ENCODE peak calls at places on chromosome 7, in six cellular contexts. One of them, this sample, is unnamed. For H3K4me1, the result is how much of the 10 kb centered on the place peaks cover.

GRCh38 chr7:148662646-148663045 is 36.1 kb upstream of the CUL1 start:
- DNase-seq in GM12878: no peak
- DNase-seq in heart right ventricle: no peak
- DNase-seq in HCT116: no peak
- DNase-seq in Panc1: no peak
- DNase-seq in esophagus muscularis mucosa: no peak
- DNase-seq in this sample: no peak

GRCh38 chr7:40310213-40310612 is 175.4 kb downstream of the SUGCT start:
- DNase-seq in GM12878: no peak
- DNase-seq in heart right ventricle: no peak
- DNase-seq in HCT116: no peak
- DNase-seq in Panc1: no peak
- DNase-seq in esophagus muscularis mucosa: no peak
- DNase-seq in this sample: no peak

GRCh38 chr7:148883233-148884048 is 650 bp downstream of the EZH2 start:
- DNase-seq in GM12878: no peak
- DNase-seq in heart right ventricle: peak
- DNase-seq in HCT116: no peak
- DNase-seq in Panc1: peak
- DNase-seq in esophagus muscularis mucosa: no peak
- DNase-seq in this sample: no peak

GRCh38 chr7:69837387-69838068 is 239.3 kb downstream of the AUTS2 start:
- DNase-seq in GM12878: no peak
- DNase-seq in heart right ventricle: no peak
- DNase-seq in HCT116: no peak
- DNase-seq in Panc1: no peak
- DNase-seq in esophagus muscularis mucosa: peak
- DNase-seq in this sample: no peak

GRCh38 chr7:55770778-55771177 is 91.8 kb downstream of the SEPTIN14 start:
- DNase-seq in GM12878: no peak
- DNase-seq in heart right ventricle: no peak
- DNase-seq in HCT116: no peak
- DNase-seq in Panc1: no peak
- DNase-seq in esophagus muscularis mucosa: no peak
- DNase-seq in this sample: no peak

GRCh38 chr7:2259480-2259879 is 17.5 kb downstream of the NUDT1 start:
- DNase-seq in GM12878: no peak
- DNase-seq in heart right ventricle: no peak
- DNase-seq in HCT116: no peak
- DNase-seq in Panc1: no peak
- DNase-seq in esophagus muscularis mucosa: no peak
- DNase-seq in this sample: no peak

GRCh38 chr7:55641273-55641691 is 69.0 kb upstream of the VOPP1 start:
- DNase-seq in GM12878: peak
- DNase-seq in heart right ventricle: peak
- DNase-seq in HCT116: peak
- DNase-seq in Panc1: peak
- DNase-seq in esophagus muscularis mucosa: no peak
- DNase-seq in this sample: peak

GRCh38 chr7:47672966-47673365 is 91.1 kb upstream of the TNS3 start:
- DNase-seq in GM12878: no peak
- DNase-seq in heart right ventricle: no peak
- DNase-seq in HCT116: no peak
- DNase-seq in Panc1: no peak
- DNase-seq in esophagus muscularis mucosa: no peak
- DNase-seq in this sample: no peak

GRCh38 chr7:83326223-83326622 is 163.5 kb upstream of the PCLO start:
- DNase-seq in GM12878: no peak
- DNase-seq in heart right ventricle: no peak
- DNase-seq in HCT116: no peak
- DNase-seq in Panc1: no peak
- DNase-seq in esophagus muscularis mucosa: no peak
- DNase-seq in this sample: no peak

GRCh38 chr7:43679210-43680068 is 49.9 kb downstream of the COA1 start:
- DNase-seq in GM12878: peak
- DNase-seq in heart right ventricle: no peak
- DNase-seq in HCT116: no peak
- DNase-seq in Panc1: no peak
- DNase-seq in esophagus muscularis mucosa: no peak
- DNase-seq in this sample: no peak

GRCh38 chr7:111746950-111747349 is 184.7 kb upstream of the IMMP2L start:
- DNase-seq in GM12878: no peak
- DNase-seq in heart right ventricle: no peak
- DNase-seq in HCT116: no peak
- DNase-seq in Panc1: no peak
- DNase-seq in esophagus muscularis mucosa: no peak
- DNase-seq in this sample: no peak

GRCh38 chr7:1665721-1666250 is 4.3 kb upstream of the ELFN1 start:
- DNase-seq in GM12878: no peak
- DNase-seq in heart right ventricle: peak
- DNase-seq in HCT116: no peak
- DNase-seq in Panc1: no peak
- DNase-seq in esophagus muscularis mucosa: no peak
- DNase-seq in this sample: no peak

GRCh38 chr7:104397442-104397841 is 69.0 kb downstream of the LHFPL3 start:
- DNase-seq in GM12878: no peak
- DNase-seq in heart right ventricle: no peak
- DNase-seq in HCT116: no peak
- DNase-seq in Panc1: no peak
- DNase-seq in esophagus muscularis mucosa: no peak
- DNase-seq in this sample: no peak

GRCh38 chr7:91759205-91759863 is 121.2 kb downstream of the MTERF1 start:
- DNase-seq in GM12878: no peak
- DNase-seq in heart right ventricle: no peak
- DNase-seq in HCT116: no peak
- DNase-seq in Panc1: peak
- DNase-seq in esophagus muscularis mucosa: no peak
- DNase-seq in this sample: peak

GRCh38 chr7:4091767-4092166 is 590.3 kb upstream of the FOXK1 start:
- DNase-seq in GM12878: no peak
- DNase-seq in heart right ventricle: no peak
- DNase-seq in HCT116: no peak
- DNase-seq in Panc1: no peak
- DNase-seq in esophagus muscularis mucosa: no peak
- DNase-seq in this sample: peak

GRCh38 chr7:2002561-2003450 is 229.9 kb downstream of the MAD1L1 start:
- DNase-seq in GM12878: no peak
- DNase-seq in heart right ventricle: no peak
- DNase-seq in HCT116: no peak
- DNase-seq in Panc1: no peak
- DNase-seq in esophagus muscularis mucosa: no peak
- DNase-seq in this sample: no peak

GRCh38 chr7:2106920-2107319 is 125.8 kb downstream of the MAD1L1 start:
- DNase-seq in GM12878: no peak
- DNase-seq in heart right ventricle: peak
- DNase-seq in HCT116: no peak
- DNase-seq in Panc1: no peak
- DNase-seq in esophagus muscularis mucosa: no peak
- DNase-seq in this sample: peak

GRCh38 chr7:141057788-141058187 is 16.1 kb upstream of the TMEM178B start:
- DNase-seq in GM12878: no peak
- DNase-seq in heart right ventricle: no peak
- DNase-seq in HCT116: no peak
- DNase-seq in Panc1: no peak
- DNase-seq in esophagus muscularis mucosa: no peak
- DNase-seq in this sample: no peak
- H3K27ac ChIP-seq in GM12878: no peak
- H3K27ac ChIP-seq in heart right ventricle: no peak
- H3K27ac ChIP-seq in HCT116: no peak
- H3K27ac ChIP-seq in Panc1: no peak
- H3K27ac ChIP-seq in esophagus muscularis mucosa: no peak
- H3K27ac ChIP-seq in this sample: no peak

GRCh38 chr7:7312323-7312722 is 130.0 kb downstream of the C1GALT1 start:
- DNase-seq in GM12878: no peak
- DNase-seq in heart right ventricle: no peak
- DNase-seq in HCT116: no peak
- DNase-seq in Panc1: no peak
- DNase-seq in esophagus muscularis mucosa: no peak
- DNase-seq in this sample: no peak
- H3K4me1 ChIP-seq in GM12878: under half
- H3K4me1 ChIP-seq in heart right ventricle: under half
- H3K4me1 ChIP-seq in HCT116: under half
- H3K4me1 ChIP-seq in Panc1: under half
- H3K4me1 ChIP-seq in esophagus muscularis mucosa: under half
- H3K4me1 ChIP-seq in this sample: under half

GRCh38 chr7:116500071-116500853 is 724 bp downstream of the CAV2 start:
- DNase-seq in GM12878: no peak
- DNase-seq in heart right ventricle: peak
- DNase-seq in HCT116: no peak
- DNase-seq in Panc1: no peak
- DNase-seq in esophagus muscularis mucosa: no peak
- DNase-seq in this sample: peak
- TF ChIP-seq CTCF in GM12878: no peak
- TF ChIP-seq CTCF in heart right ventricle: no peak
- TF ChIP-seq CTCF in HCT116: no peak
- TF ChIP-seq CTCF in Panc1: no peak
- TF ChIP-seq CTCF in esophagus muscularis mucosa: no peak
- TF ChIP-seq CTCF in this sample: no peak

DNA sequence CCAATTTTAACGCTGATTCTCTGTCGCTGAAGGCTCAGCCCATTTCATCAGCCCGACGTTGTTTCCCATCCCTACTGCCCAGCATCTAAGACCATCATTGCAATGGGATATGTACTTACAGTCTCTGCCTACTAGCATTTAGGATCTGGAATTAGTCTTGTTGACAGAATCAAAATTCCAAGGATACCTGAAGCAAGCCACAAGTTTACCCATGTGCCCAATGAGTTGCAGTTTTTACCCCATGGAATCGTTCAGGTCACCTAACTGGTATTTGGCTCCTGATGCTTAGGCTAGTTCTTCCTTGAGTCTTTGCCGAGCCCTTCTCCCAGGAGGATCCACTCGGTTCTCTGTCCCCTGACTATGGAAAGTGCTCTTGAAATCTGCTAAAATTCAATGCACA is 276.8 kb downstream of the DNAJB9 start:
- DNase-seq in GM12878: no peak
- DNase-seq in heart right ventricle: no peak
- DNase-seq in HCT116: no peak
- DNase-seq in Panc1: no peak
- DNase-seq in esophagus muscularis mucosa: no peak
- DNase-seq in this sample: no peak
- H3K27ac ChIP-seq in GM12878: no peak
- H3K27ac ChIP-seq in heart right ventricle: no peak
- H3K27ac ChIP-seq in HCT116: no peak
- H3K27ac ChIP-seq in Panc1: no peak
- H3K27ac ChIP-seq in esophagus muscularis mucosa: no peak
- H3K27ac ChIP-seq in this sample: no peak

GRCh38 chr7:128889121-128889520 is 21.4 kb downstream of the KCP start:
- DNase-seq in GM12878: no peak
- DNase-seq in heart right ventricle: no peak
- DNase-seq in HCT116: no peak
- DNase-seq in Panc1: no peak
- DNase-seq in esophagus muscularis mucosa: no peak
- DNase-seq in this sample: no peak

GRCh38 chr7:128887169-128888038 is 23.1 kb downstream of the KCP start:
- DNase-seq in GM12878: no peak
- DNase-seq in heart right ventricle: no peak
- DNase-seq in HCT116: no peak
- DNase-seq in Panc1: no peak
- DNase-seq in esophagus muscularis mucosa: no peak
- DNase-seq in this sample: no peak

GRCh38 chr7:128890306-128891109 is 20.0 kb downstream of the KCP start:
- DNase-seq in GM12878: no peak
- DNase-seq in heart right ventricle: no peak
- DNase-seq in HCT116: no peak
- DNase-seq in Panc1: no peak
- DNase-seq in esophagus muscularis mucosa: no peak
- DNase-seq in this sample: no peak

GRCh38 chr7:128888039-128888755 is 22.3 kb downstream of the KCP start:
- DNase-seq in GM12878: no peak
- DNase-seq in heart right ventricle: no peak
- DNase-seq in HCT116: no peak
- DNase-seq in Panc1: no peak
- DNase-seq in esophagus muscularis mucosa: no peak
- DNase-seq in this sample: no peak

GRCh38 chr7:128888756-128889095 is 21.8 kb downstream of the KCP start:
- DNase-seq in GM12878: no peak
- DNase-seq in heart right ventricle: no peak
- DNase-seq in HCT116: no peak
- DNase-seq in Panc1: no peak
- DNase-seq in esophagus muscularis mucosa: no peak
- DNase-seq in this sample: no peak
- H3K4me1 ChIP-seq in GM12878: under half
- H3K4me1 ChIP-seq in heart right ventricle: under half
- H3K4me1 ChIP-seq in HCT116: half or more
- H3K4me1 ChIP-seq in Panc1: under half
- H3K4me1 ChIP-seq in esophagus muscularis mucosa: under half
- H3K4me1 ChIP-seq in this sample: under half

GRCh38 chr7:37494940-37495339 is 46.3 kb upstream of the ELMO1 start:
- DNase-seq in GM12878: no peak
- DNase-seq in heart right ventricle: no peak
- DNase-seq in HCT116: no peak
- DNase-seq in Panc1: no peak
- DNase-seq in esophagus muscularis mucosa: no peak
- DNase-seq in this sample: no peak

GRCh38 chr7:37489703-37490102 is 41.0 kb upstream of the ELMO1 start:
- DNase-seq in GM12878: no peak
- DNase-seq in heart right ventricle: no peak
- DNase-seq in HCT116: no peak
- DNase-seq in Panc1: no peak
- DNase-seq in esophagus muscularis mucosa: no peak
- DNase-seq in this sample: no peak

GRCh38 chr7:37493123-37493522 is 44.5 kb upstream of the ELMO1 start:
- DNase-seq in GM12878: no peak
- DNase-seq in heart right ventricle: no peak
- DNase-seq in HCT116: no peak
- DNase-seq in Panc1: no peak
- DNase-seq in esophagus muscularis mucosa: no peak
- DNase-seq in this sample: no peak

GRCh38 chr7:37493810-37494209 is 45.1 kb upstream of the ELMO1 start:
- DNase-seq in GM12878: no peak
- DNase-seq in heart right ventricle: no peak
- DNase-seq in HCT116: no peak
- DNase-seq in Panc1: no peak
- DNase-seq in esophagus muscularis mucosa: no peak
- DNase-seq in this sample: no peak

DNA sequence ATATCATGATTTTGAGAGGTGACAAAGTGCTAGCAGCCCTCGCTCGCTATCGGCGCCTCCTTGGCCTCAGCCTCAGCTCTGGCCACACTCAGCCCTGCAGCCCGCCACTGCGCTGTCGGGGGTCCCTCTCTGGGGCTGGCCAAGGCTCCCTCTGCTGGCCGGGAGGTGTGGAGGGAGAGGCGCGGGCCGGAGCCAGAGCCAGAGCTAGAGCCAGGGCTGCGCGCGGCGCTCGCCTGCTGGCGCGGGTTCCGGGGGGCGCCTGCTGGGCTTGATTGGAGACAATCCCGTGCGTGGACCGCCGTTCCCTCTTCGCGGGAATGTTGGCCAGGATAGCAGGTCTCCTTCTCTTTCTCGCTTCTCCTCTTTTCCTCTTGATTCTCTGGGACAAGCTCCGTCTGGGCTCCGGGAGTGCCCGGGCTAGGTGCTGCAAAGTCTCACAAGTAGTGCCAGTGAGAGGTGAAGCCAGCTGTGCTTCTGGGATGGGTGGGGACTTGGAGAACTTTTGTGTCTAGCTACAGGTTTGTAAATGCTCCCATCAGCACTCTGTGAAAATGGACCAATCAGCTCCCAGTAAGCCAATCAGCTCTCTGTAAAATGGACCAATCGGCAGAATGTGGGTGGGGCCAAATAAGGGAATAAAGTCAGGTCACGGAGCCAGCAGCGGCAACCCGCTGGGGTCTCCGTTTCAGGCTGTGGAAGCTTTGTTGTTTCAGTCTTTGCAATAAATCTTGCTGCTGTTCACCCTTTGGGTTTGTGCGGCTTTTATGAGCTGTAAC is 43.4 kb upstream of the ELMO1 start:
- DNase-seq in GM12878: no peak
- DNase-seq in heart right ventricle: no peak
- DNase-seq in HCT116: no peak
- DNase-seq in Panc1: no peak
- DNase-seq in esophagus muscularis mucosa: no peak
- DNase-seq in this sample: no peak
- TF ChIP-seq CTCF in GM12878: no peak
- TF ChIP-seq CTCF in heart right ventricle: no peak
- TF ChIP-seq CTCF in HCT116: peak
- TF ChIP-seq CTCF in Panc1: peak
- TF ChIP-seq CTCF in esophagus muscularis mucosa: no peak
- TF ChIP-seq CTCF in this sample: no peak

This sample was measured in foreskin keratinocyte.